ENCODE peak calls at places on chromosome 21, in four cellular contexts. One of them, this sample, is unnamed.

GRCh38 chr21:42480736-42481135 is 15.3 kb downstream of the RSPH1 start:
- DNase-seq in lower lobe of right lung: no peak
- DNase-seq in left ventricle myocardium inferior: no peak
- DNase-seq in AG04450: no peak
- DNase-seq in this sample: no peak

GRCh38 chr21:45438391-45439145 is 33.6 kb downstream of the COL18A1 start:
- DNase-seq in left ventricle myocardium inferior: no peak
- DNase-seq in lower lobe of right lung: no peak
- DNase-seq in AG04450: no peak
- DNase-seq in this sample: no peak

GRCh38 chr21:35852820-35853219 is 207.5 kb downstream of the SETD4 start:
- DNase-seq in lower lobe of right lung: no peak
- DNase-seq in left ventricle myocardium inferior: no peak
- DNase-seq in AG04450: no peak
- DNase-seq in this sample: peak

GRCh38 chr21:42567861-42568260 is 54.2 kb downstream of the SLC37A1 start:
- DNase-seq in AG04450: no peak
- DNase-seq in lower lobe of right lung: peak
- DNase-seq in left ventricle myocardium inferior: no peak
- DNase-seq in this sample: peak

GRCh38 chr21:43299441-43300277 is 127.3 kb downstream of the SIK1 start:
- DNase-seq in lower lobe of right lung: peak
- DNase-seq in AG04450: no peak
- DNase-seq in left ventricle myocardium inferior: peak
- DNase-seq in this sample: no peak

GRCh38 chr21:44375686-44376320 is 22.4 kb downstream of the TRPM2 start:
- DNase-seq in left ventricle myocardium inferior: no peak
- DNase-seq in AG04450: no peak
- DNase-seq in lower lobe of right lung: no peak
- DNase-seq in this sample: peak

GRCh38 chr21:42248241-42248640 is 29.3 kb downstream of the ABCG1 start:
- DNase-seq in lower lobe of right lung: no peak
- DNase-seq in left ventricle myocardium inferior: no peak
- DNase-seq in AG04450: no peak
- DNase-seq in this sample: no peak

GRCh38 chr21:31580866-31581276 is 78.6 kb upstream of the SOD1 start:
- DNase-seq in left ventricle myocardium inferior: peak
- DNase-seq in AG04450: peak
- DNase-seq in lower lobe of right lung: peak
- DNase-seq in this sample: peak

GRCh38 chr21:34558166-34558565 is 46.2 kb upstream of the KCNE1 start:
- DNase-seq in left ventricle myocardium inferior: no peak
- DNase-seq in AG04450: no peak
- DNase-seq in lower lobe of right lung: no peak
- DNase-seq in this sample: no peak

GRCh38 chr21:38712076-38712475 is 93.7 kb upstream of the ETS2 start:
- DNase-seq in lower lobe of right lung: no peak
- DNase-seq in AG04450: no peak
- DNase-seq in left ventricle myocardium inferior: no peak
- DNase-seq in this sample: peak

GRCh38 chr21:45994086-45994661 is 12.6 kb downstream of the COL6A1 start:
- DNase-seq in lower lobe of right lung: peak
- DNase-seq in left ventricle myocardium inferior: peak
- DNase-seq in AG04450: no peak
- DNase-seq in this sample: peak

GRCh38 chr21:39434950-39435349 is 10.6 kb downstream of the LCA5L start:
- DNase-seq in left ventricle myocardium inferior: no peak
- DNase-seq in lower lobe of right lung: no peak
- DNase-seq in AG04450: no peak
- DNase-seq in this sample: no peak

GRCh38 chr21:44383216-44383615 is 29.8 kb downstream of the TRPM2 start:
- DNase-seq in AG04450: no peak
- DNase-seq in left ventricle myocardium inferior: no peak
- DNase-seq in lower lobe of right lung: no peak
- DNase-seq in this sample: no peak

GRCh38 chr21:43984905-43985689 is 27.0 kb upstream of the TRAPPC10 start:
- DNase-seq in lower lobe of right lung: no peak
- DNase-seq in left ventricle myocardium inferior: no peak
- DNase-seq in AG04450: no peak
- DNase-seq in this sample: no peak

GRCh38 chr21:38136201-38136600 is 120.6 kb upstream of the KCNJ15 start:
- DNase-seq in lower lobe of right lung: no peak
- DNase-seq in AG04450: no peak
- DNase-seq in left ventricle myocardium inferior: no peak
- DNase-seq in this sample: no peak

GRCh38 chr21:26115899-26116298 is 54.7 kb downstream of the APP start:
- DNase-seq in left ventricle myocardium inferior: no peak
- DNase-seq in AG04450: peak
- DNase-seq in lower lobe of right lung: no peak
- DNase-seq in this sample: no peak

GRCh38 chr21:31326478-31327247 is 17.4 kb downstream of the TIAM1 start:
- DNase-seq in left ventricle myocardium inferior: no peak
- DNase-seq in AG04450: no peak
- DNase-seq in lower lobe of right lung: no peak
- DNase-seq in this sample: no peak

GRCh38 chr21:38965910-38966504 is 160.3 kb downstream of the ETS2 start:
- DNase-seq in lower lobe of right lung: peak
- DNase-seq in AG04450: no peak
- DNase-seq in left ventricle myocardium inferior: no peak
- DNase-seq in this sample: peak

GRCh38 chr21:45539796-45540600 is 2.2 kb downstream of the SLC19A1 start:
- DNase-seq in AG04450: no peak
- DNase-seq in lower lobe of right lung: peak
- DNase-seq in left ventricle myocardium inferior: peak
- DNase-seq in this sample: no peak

GRCh38 chr21:31416465-31416864 is 72.4 kb upstream of the TIAM1 start:
- DNase-seq in lower lobe of right lung: no peak
- DNase-seq in left ventricle myocardium inferior: no peak
- DNase-seq in AG04450: no peak
- DNase-seq in this sample: no peak

GRCh38 chr21:46038871-46039397 is 57.4 kb downstream of the COL6A1 start:
- DNase-seq in left ventricle myocardium inferior: peak
- DNase-seq in AG04450: no peak
- DNase-seq in lower lobe of right lung: no peak
- DNase-seq in this sample: peak

GRCh38 chr21:45489480-45489982 is 52.7 kb downstream of the SLC19A1 start:
- DNase-seq in AG04450: no peak
- DNase-seq in left ventricle myocardium inferior: no peak
- DNase-seq in lower lobe of right lung: no peak
- DNase-seq in this sample: no peak

GRCh38 chr21:45257673-45258341 is 29.9 kb downstream of the POFUT2 start:
- DNase-seq in lower lobe of right lung: no peak
- DNase-seq in left ventricle myocardium inferior: no peak
- DNase-seq in AG04450: no peak
- DNase-seq in this sample: no peak

GRCh38 chr21:42624095-42624830 is 29.2 kb upstream of the PDE9A start:
- DNase-seq in lower lobe of right lung: no peak
- DNase-seq in AG04450: no peak
- DNase-seq in left ventricle myocardium inferior: no peak
- DNase-seq in this sample: no peak

GRCh38 chr21:15520811-15521643 is 208.8 kb upstream of the USP25 start:
- DNase-seq in AG04450: no peak
- DNase-seq in left ventricle myocardium inferior: no peak
- DNase-seq in lower lobe of right lung: no peak
- DNase-seq in this sample: no peak
- TF ChIP-seq CTCF in AG04450: peak
- TF ChIP-seq CTCF in left ventricle myocardium inferior: no peak
- TF ChIP-seq CTCF in lower lobe of right lung: peak
- TF ChIP-seq CTCF in this sample: no peak

GRCh38 chr21:36946949-36947371 is 19.5 kb downstream of the HLCS start:
- DNase-seq in AG04450: no peak
- DNase-seq in left ventricle myocardium inferior: no peak
- DNase-seq in lower lobe of right lung: no peak
- DNase-seq in this sample: no peak
- H3K4me3 ChIP-seq in AG04450: no peak
- H3K4me3 ChIP-seq in left ventricle myocardium inferior: no peak
- H3K4me3 ChIP-seq in lower lobe of right lung: no peak
- H3K4me3 ChIP-seq in this sample: no peak

GRCh38 chr21:27145134-27145798 is 178.4 kb upstream of the ADAMTS5 start:
- DNase-seq in AG04450: no peak
- DNase-seq in lower lobe of right lung: no peak
- DNase-seq in left ventricle myocardium inferior: no peak
- DNase-seq in this sample: no peak

GRCh38 chr21:27149034-27149433 is 182.1 kb upstream of the ADAMTS5 start:
- DNase-seq in lower lobe of right lung: no peak
- DNase-seq in AG04450: no peak
- DNase-seq in left ventricle myocardium inferior: no peak
- DNase-seq in this sample: no peak

GRCh38 chr21:27143476-27143875 is 176.6 kb upstream of the ADAMTS5 start:
- DNase-seq in lower lobe of right lung: no peak
- DNase-seq in left ventricle myocardium inferior: no peak
- DNase-seq in AG04450: no peak
- DNase-seq in this sample: peak

DNA sequence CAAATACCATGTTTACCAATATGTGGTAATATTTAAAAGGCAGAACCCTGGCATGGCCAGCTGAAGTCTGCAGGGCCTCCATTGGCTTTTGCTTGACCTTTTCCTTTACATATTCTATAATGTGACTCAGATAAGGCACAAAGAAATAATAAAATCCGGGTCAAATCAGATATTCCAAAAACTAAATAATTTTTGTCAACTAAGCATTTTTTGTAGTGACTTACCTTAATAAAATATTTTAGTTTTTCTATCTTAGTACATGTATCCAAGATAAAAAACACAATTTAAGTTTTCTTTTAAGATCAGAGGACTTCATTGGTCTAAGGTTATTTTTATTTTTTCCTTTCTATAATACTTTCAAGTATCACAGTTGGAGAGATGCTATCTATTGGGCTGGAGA is 179.4 kb upstream of the ADAMTS5 start:
- DNase-seq in lower lobe of right lung: no peak
- DNase-seq in AG04450: no peak
- DNase-seq in left ventricle myocardium inferior: no peak
- DNase-seq in this sample: no peak
- H3K27ac ChIP-seq in lower lobe of right lung: no peak
- H3K27ac ChIP-seq in AG04450: no peak
- H3K27ac ChIP-seq in left ventricle myocardium inferior: no peak
- H3K27ac ChIP-seq in this sample: no peak

GRCh38 chr21:18722193-18722592 is 318.6 kb upstream of the TMPRSS15 start:
- DNase-seq in AG04450: no peak
- DNase-seq in lower lobe of right lung: no peak
- DNase-seq in left ventricle myocardium inferior: no peak
- DNase-seq in this sample: no peak

GRCh38 chr21:18725653-18726052 is 322.1 kb upstream of the TMPRSS15 start:
- DNase-seq in lower lobe of right lung: no peak
- DNase-seq in left ventricle myocardium inferior: no peak
- DNase-seq in AG04450: no peak
- DNase-seq in this sample: no peak
- TF ChIP-seq CTCF in lower lobe of right lung: no peak
- TF ChIP-seq CTCF in left ventricle myocardium inferior: no peak
- TF ChIP-seq CTCF in AG04450: no peak
- TF ChIP-seq CTCF in this sample: no peak

This sample was measured in testis.